ENCODE peak calls at places on chromosomes 6 and 20, in six cellular contexts. E, B, Q, X, D and K are unnamed samples.

GRCh38 chr6:3756516-3757010 is 5.0 kb upstream of the PXDC1 start:
- DNase-seq in Q (no peak), B (no peak), X (no peak), E (no peak), D (no peak), K (no peak)

GRCh38 chr6:80625405-80625804 is 518.9 kb downstream of the BCKDHB start:
- DNase-seq in X (no peak), Q (no peak), D (no peak), B (no peak), E (no peak), K (no peak)

GRCh38 chr20:50868509-50869495 is 62.4 kb downstream of the ADNP start:
- DNase-seq in E (no peak), B (no peak), Q (no peak), D (no peak), X (no peak), K (no peak)

GRCh38 chr6:152338335-152339125 is 298.6 kb downstream of the SYNE1 start:
- DNase-seq in B (peak), X (peak), Q (peak), E (peak), D (no peak), K (peak)

GRCh38 chr6:84284428-84285033 is 57.1 kb upstream of the CEP162 start:
- DNase-seq in B (no peak), E (peak), D (no peak), X (peak), Q (no peak), K (no peak)

GRCh38 chr6:108543165-108543940 is 17.4 kb upstream of the FOXO3 start:
- DNase-seq in B (no peak), E (no peak), Q (no peak), D (no peak), X (no peak), K (no peak)

GRCh38 chr6:149128489-149129145 is 188.9 kb upstream of the TAB2 start:
- DNase-seq in Q (peak), D (peak), X (no peak), B (no peak), E (no peak), K (no peak)

GRCh38 chr20:40497781-40498691 is 191.0 kb downstream of the MAFB start:
- DNase-seq in X (no peak), D (no peak), B (no peak), E (no peak), Q (no peak), K (no peak)

GRCh38 chr6:90483116-90483839 is 103.6 kb downstream of the MAP3K7 start:
- DNase-seq in B (no peak), D (no peak), E (peak), Q (no peak), X (no peak), K (no peak)

GRCh38 chr6:14638932-14639875 is 521.6 kb downstream of the CD83 start:
- DNase-seq in Q (no peak), B (no peak), E (peak), D (no peak), X (peak), K (no peak)

GRCh38 chr20:23234311-23235078 is 116.1 kb upstream of the NXT1 start:
- DNase-seq in E (peak), X (no peak), B (no peak), D (no peak), Q (no peak), K (no peak)

GRCh38 chr6:109348246-109348645 is 34.0 kb downstream of the CD164 start:
- DNase-seq in D (no peak), E (no peak), X (no peak), B (no peak), Q (no peak), K (no peak)

GRCh38 chr6:74455786-74456185 is 750.1 kb downstream of the COL12A1 start:
- DNase-seq in X (no peak), B (no peak), Q (no peak), D (no peak), E (no peak), K (no peak)

GRCh38 chr20:38902601-38903000 is 23.6 kb upstream of the FAM83D start:
- DNase-seq in D (no peak), X (no peak), Q (no peak), B (no peak), E (no peak), K (no peak)